ENCODE peak calls at places on chromosomes 7 and 10, in seven cellular contexts. L is CD8-positive, alpha-beta T cell; M is esophagus squamous epithelium; H is PC-9; S is colonic mucosa; B is BJ; W is Panc1. Z is an unnamed sample.

GRCh38 chr7:150986099-150986512 is 4.7 kb upstream of the NOS3 start:
- DNase-seq in B (no peak), S (peak; percentile 79), M (no peak), W (no peak), L (no peak), H (peak; percentile 49), Z (no peak)

GRCh38 chr7:101124376-101125056 is 2.4 kb upstream of the SERPINE1 start:
- DNase-seq in M (no peak), L (no peak), S (no peak), H (peak; percentile 81), W (no peak), B (peak; percentile 89), Z (no peak)

GRCh38 chr10:5504146-5505072 is 5.0 kb upstream of the CALML5 start:
- DNase-seq in H (no peak), W (no peak), L (no peak), M (no peak), S (peak; percentile 52), B (no peak), Z (no peak)

GRCh38 chr7:42924223-42924877 is 7.6 kb downstream of the PSMA2 start:
- DNase-seq in W (no peak), B (no peak), M (no peak), H (no peak), S (no peak), L (no peak), Z (no peak)

GRCh38 chr10:100516847-100517246 is 2.8 kb downstream of the SEC31B start:
- DNase-seq in W (no peak), M (no peak), H (no peak), S (no peak), L (no peak), B (no peak), Z (no peak)

GRCh38 chr10:33252794-33253203 is 81.7 kb downstream of the NRP1 start:
- DNase-seq in W (no peak), H (peak; percentile 84), L (no peak), S (no peak), M (no peak), B (no peak), Z (no peak)

GRCh38 chr7:5553298-5553877 is 129.8 kb upstream of the TNRC18 start:
- DNase-seq in L (no peak), H (peak; percentile 84), B (no peak), W (no peak), M (no peak), S (peak; percentile 69), Z (no peak)

GRCh38 chr7:143281529-143281928 is 3.2 kb upstream of the TMEM139 start:
- DNase-seq in M (no peak), S (no peak), B (no peak), H (no peak), W (no peak), L (no peak), Z (no peak)

GRCh38 chr7:111138196-111138569 is 47.3 kb downstream of the LRRN3 start:
- DNase-seq in S (peak; percentile 26), W (peak; percentile 76), M (no peak), H (peak; percentile 43), B (no peak), L (peak; percentile 25), Z (no peak)

GRCh38 chr7:92448185-92448747 is 984 bp downstream of the GATAD1 start:
- DNase-seq in M (no peak), L (peak; percentile 44), W (peak; percentile 61), S (peak; percentile 75), H (peak; percentile 86), B (no peak), Z (no peak)

GRCh38 chr7:73463966-73464365 is 30.4 kb downstream of the FZD9 start:
- DNase-seq in B (no peak), L (no peak), H (no peak), M (no peak), W (no peak), S (no peak), Z (no peak)

GRCh38 chr10:124138195-124138882 is 44.9 kb upstream of the CHST15 start:
- DNase-seq in W (no peak), S (no peak), H (no peak), B (peak; percentile 51), M (no peak), L (no peak), Z (no peak)

GRCh38 chr10:57754803-57755202 is 512.9 kb downstream of the IPMK start:
- DNase-seq in M (no peak), H (no peak), S (no peak), W (no peak), L (no peak), B (no peak), Z (no peak)

GRCh38 chr10:48454302-48455054 is 148.0 kb downstream of the MAPK8 start:
- DNase-seq in H (no peak), W (no peak), S (peak; percentile 17), L (no peak), B (no peak), M (no peak), Z (no peak)

GRCh38 chr10:132140167-132140925 is 46.4 kb upstream of the DPYSL4 start:
- DNase-seq in B (no peak), L (no peak), M (no peak), H (no peak), S (no peak), W (no peak), Z (no peak)

GRCh38 chr10:132143162-132143561 is 43.6 kb upstream of the DPYSL4 start:
- DNase-seq in H (no peak), W (no peak), S (no peak), L (no peak), M (no peak), B (no peak), Z (no peak)

GRCh38 chr10:132142396-132143161 is 44.2 kb upstream of the DPYSL4 start:
- DNase-seq in B (no peak), W (no peak), H (no peak), M (no peak), L (peak; percentile 37), S (no peak), Z (no peak)

GRCh38 chr10:132141076-132141475 is 45.7 kb upstream of the DPYSL4 start:
- DNase-seq in L (no peak), S (no peak), B (no peak), M (no peak), H (no peak), W (no peak), Z (no peak)

DNA sequence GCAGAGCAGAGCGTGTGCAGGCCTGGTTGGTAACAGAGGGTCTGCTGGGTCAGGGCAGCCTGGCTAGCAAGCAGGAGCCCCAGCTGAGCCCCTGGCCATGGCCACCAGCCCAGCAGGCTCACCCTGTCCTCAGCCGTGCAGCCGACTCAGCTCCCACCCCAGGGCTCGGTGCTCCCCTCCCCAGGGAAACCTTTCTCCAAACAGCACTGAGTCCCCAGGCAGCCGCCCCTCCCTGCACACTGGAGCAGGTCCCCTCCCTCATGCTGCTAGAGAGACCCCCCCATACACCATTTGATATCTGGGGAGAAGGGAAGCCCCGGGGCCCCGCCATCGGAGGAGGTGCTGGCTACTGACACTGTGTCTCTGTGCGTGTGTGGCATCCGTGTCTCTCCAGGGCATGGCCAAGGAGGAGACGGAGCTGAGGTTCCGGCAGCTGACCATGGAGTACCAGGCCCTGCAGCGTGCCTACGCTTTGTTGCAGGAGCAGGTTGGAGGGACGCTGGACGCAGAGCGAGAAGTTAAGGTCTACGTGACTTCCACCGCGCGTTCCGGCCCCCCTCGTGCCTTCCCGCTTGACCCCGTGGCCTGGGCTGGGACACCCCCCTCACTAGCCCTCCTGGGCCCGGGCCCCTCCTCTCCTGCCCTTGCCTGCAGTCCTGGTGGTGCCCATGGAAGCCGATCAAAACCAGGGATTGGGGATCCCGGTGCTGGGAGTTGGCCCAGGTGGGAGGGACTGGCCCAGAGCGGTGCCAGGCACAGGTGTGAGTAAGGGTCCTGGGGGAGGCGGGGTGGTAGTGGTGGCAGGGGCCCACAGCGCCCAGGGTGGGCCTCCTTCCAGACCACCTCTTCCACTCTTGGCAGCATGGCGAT is 45.0 kb upstream of the DPYSL4 start:
- DNase-seq in W (no peak), S (no peak), L (no peak), H (no peak), M (no peak), B (no peak), Z (no peak)
- H3K36me3 ChIP-seq in W (no peaks in the 10 kb centered on the region), S (no peaks in the 10 kb centered on the region), L (no peaks in the 10 kb centered on the region), H (no peaks in the 10 kb centered on the region), M (no peaks in the 10 kb centered on the region), B (no peaks in the 10 kb centered on the region), Z (peaks cover 1% of the 10 kb centered on the region)

GRCh38 chr7:2996141-2996540 is 47.5 kb downstream of the CARD11 start:
- DNase-seq in L (no peak), S (no peak), W (no peak), M (no peak), B (no peak), H (no peak), Z (no peak)
- H3K36me3 ChIP-seq in L (peaks cover 9% of the 10 kb centered on the region), S (no peaks in the 10 kb centered on the region), W (no peaks in the 10 kb centered on the region), M (no peaks in the 10 kb centered on the region), B (no peaks in the 10 kb centered on the region), H (peaks cover 4% of the 10 kb centered on the region), Z (no peaks in the 10 kb centered on the region)

GRCh38 chr10:27534341-27534740 is 30.2 kb downstream of the RAB18 start:
- DNase-seq in W (no peak), H (no peak), M (no peak), B (no peak), S (no peak), L (no peak), Z (no peak)

GRCh38 chr10:27536437-27536836 is 32.3 kb downstream of the RAB18 start:
- DNase-seq in S (no peak), H (no peak), L (no peak), B (no peak), M (no peak), W (no peak), Z (no peak)

GRCh38 chr10:27537166-27537565 is 33.1 kb downstream of the RAB18 start:
- DNase-seq in W (no peak), H (no peak), L (no peak), M (no peak), B (no peak), S (no peak), Z (no peak)

GRCh38 chr10:27537812-27538211 is 33.7 kb downstream of the RAB18 start:
- DNase-seq in W (no peak), M (no peak), S (no peak), B (no peak), L (no peak), H (no peak), Z (no peak)

DNA sequence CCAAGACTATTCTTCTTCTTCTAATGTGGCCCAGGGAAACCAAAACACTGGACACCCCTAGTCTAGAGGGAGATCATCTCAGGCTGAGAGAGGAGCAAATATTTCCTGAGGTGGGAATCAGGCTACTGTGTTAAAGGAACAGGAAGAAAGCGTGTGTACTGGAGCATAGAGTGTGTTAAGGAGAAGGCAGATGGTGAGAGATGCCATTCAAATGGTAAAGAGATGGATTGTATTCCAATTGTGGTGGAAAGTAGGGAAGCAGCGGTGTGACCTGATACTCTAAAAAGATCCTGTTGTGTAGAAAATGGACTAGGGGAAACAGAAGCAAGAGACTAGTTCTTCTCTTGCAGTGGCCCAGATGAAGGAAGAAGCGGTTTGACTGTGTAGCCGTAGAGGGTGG is 31.2 kb downstream of the RAB18 start:
- DNase-seq in M (no peak), S (no peak), H (no peak), L (no peak), W (no peak), B (no peak), Z (no peak)
- H3K36me3 ChIP-seq in M (peaks cover 66% of the 10 kb centered on the region), S (no peaks in the 10 kb centered on the region), H (no peaks in the 10 kb centered on the region), L (peaks cover 11% of the 10 kb centered on the region), W (peaks cover 4% of the 10 kb centered on the region), B (peaks cover 5% of the 10 kb centered on the region), Z (no peaks in the 10 kb centered on the region)

DNA sequence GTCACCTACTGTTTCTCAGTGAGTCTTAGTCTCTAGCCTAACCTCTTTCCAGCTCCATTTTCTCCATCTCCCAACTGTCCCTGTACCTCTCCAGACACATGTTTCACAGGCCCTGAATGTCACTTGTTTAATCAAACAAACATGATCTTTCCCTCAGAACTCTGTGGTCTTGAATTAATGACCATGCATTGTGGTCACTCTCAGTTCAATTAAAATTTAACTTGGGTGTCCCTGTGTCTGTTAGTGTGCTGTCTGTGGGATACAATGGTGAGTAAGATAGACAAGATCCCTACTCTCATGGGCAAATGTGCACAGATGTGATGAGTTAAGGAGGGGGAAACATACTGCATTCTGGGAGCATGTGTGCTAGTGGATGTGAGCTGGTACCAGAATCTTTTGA is 65.0 kb downstream of the RBM33 start:
- DNase-seq in L (no peak), W (no peak), B (no peak), M (no peak), S (no peak), H (no peak), Z (no peak)
- H3K36me3 ChIP-seq in L (peaks cover 74% of the 10 kb centered on the region), W (peaks cover 19% of the 10 kb centered on the region), B (peaks cover 15% of the 10 kb centered on the region), M (peaks cover 99% of the 10 kb centered on the region), S (peaks cover 21% of the 10 kb centered on the region), H (peaks cover 51% of the 10 kb centered on the region), Z (peaks cover 11% of the 10 kb centered on the region)

Z was measured in iPS DF 6.9.